ENCODE peak calls at places on chromosomes 13 and 19, in six cellular contexts. One of them, this sample, is unnamed.
A peak's percentile ranks its signal among the peaks of the same experiment; 100 is the strongest.

GRCh38 chr19:52453324-52454094 is at the start of gene ZNF578:
- DNase-seq in suprapubic skin: peak; percentile 85
- DNase-seq in tibial nerve: peak; percentile 43
- DNase-seq in BE2C: peak; percentile 95
- DNase-seq in bronchial epithelial cell: peak; percentile 65
- DNase-seq in mucosa of descending colon: peak; percentile 64
- DNase-seq in this sample: peak; percentile 33

GRCh38 chr19:50870417-50871089 is 2.7 kb upstream of the KLK2 start:
- DNase-seq in mucosa of descending colon: no peak
- DNase-seq in BE2C: no peak
- DNase-seq in suprapubic skin: no peak
- DNase-seq in bronchial epithelial cell: no peak
- DNase-seq in tibial nerve: no peak
- DNase-seq in this sample: no peak

GRCh38 chr19:47124937-47125668 is 5.5 kb upstream of the SAE1 start:
- DNase-seq in BE2C: peak; percentile 34
- DNase-seq in mucosa of descending colon: no peak
- DNase-seq in bronchial epithelial cell: peak; percentile 73
- DNase-seq in tibial nerve: no peak
- DNase-seq in suprapubic skin: no peak
- DNase-seq in this sample: no peak

GRCh38 chr13:60398949-60399589 is 2.0 kb downstream of the TDRD3 start:
- DNase-seq in tibial nerve: no peak
- DNase-seq in BE2C: no peak
- DNase-seq in bronchial epithelial cell: peak; percentile 19
- DNase-seq in suprapubic skin: no peak
- DNase-seq in mucosa of descending colon: peak; percentile 51
- DNase-seq in this sample: no peak

GRCh38 chr13:32136061-32136460 is 104.5 kb downstream of the FRY start:
- DNase-seq in tibial nerve: no peak
- DNase-seq in BE2C: no peak
- DNase-seq in mucosa of descending colon: no peak
- DNase-seq in bronchial epithelial cell: no peak
- DNase-seq in suprapubic skin: no peak
- DNase-seq in this sample: no peak

GRCh38 chr13:100339411-100339935 is 249.1 kb downstream of the GGACT start:
- DNase-seq in BE2C: no peak
- DNase-seq in suprapubic skin: no peak
- DNase-seq in mucosa of descending colon: no peak
- DNase-seq in bronchial epithelial cell: no peak
- DNase-seq in tibial nerve: no peak
- DNase-seq in this sample: no peak

GRCh38 chr19:15534957-15535864 is 26.9 kb downstream of the CYP4F22 start:
- DNase-seq in tibial nerve: no peak
- DNase-seq in bronchial epithelial cell: peak; percentile 5
- DNase-seq in mucosa of descending colon: no peak
- DNase-seq in BE2C: no peak
- DNase-seq in suprapubic skin: no peak
- DNase-seq in this sample: no peak

GRCh38 chr13:50222569-50223332 is 207.5 kb downstream of the KCNRG start:
- DNase-seq in suprapubic skin: no peak
- DNase-seq in BE2C: no peak
- DNase-seq in tibial nerve: peak; percentile 62
- DNase-seq in bronchial epithelial cell: peak; percentile 82
- DNase-seq in mucosa of descending colon: peak; percentile 52
- DNase-seq in this sample: peak; percentile 31

GRCh38 chr13:98321356-98321755 is 144.3 kb upstream of the RNF113B start:
- DNase-seq in suprapubic skin: no peak
- DNase-seq in tibial nerve: no peak
- DNase-seq in mucosa of descending colon: no peak
- DNase-seq in bronchial epithelial cell: no peak
- DNase-seq in BE2C: no peak
- DNase-seq in this sample: no peak

GRCh38 chr13:113584870-113585671 is 518 bp downstream of the TFDP1 start:
- DNase-seq in tibial nerve: no peak
- DNase-seq in bronchial epithelial cell: no peak
- DNase-seq in suprapubic skin: peak; percentile 75
- DNase-seq in mucosa of descending colon: peak; percentile 20
- DNase-seq in BE2C: peak; percentile 44
- DNase-seq in this sample: no peak

GRCh38 chr19:2361259-2362038 is 1.4 kb downstream of the TMPRSS9 start:
- DNase-seq in BE2C: no peak
- DNase-seq in tibial nerve: no peak
- DNase-seq in suprapubic skin: no peak
- DNase-seq in bronchial epithelial cell: no peak
- DNase-seq in mucosa of descending colon: no peak
- DNase-seq in this sample: no peak

GRCh38 chr13:87128006-87128405 is 543.2 kb upstream of the SLITRK5 start:
- DNase-seq in bronchial epithelial cell: peak; percentile 13
- DNase-seq in BE2C: no peak
- DNase-seq in mucosa of descending colon: no peak
- DNase-seq in suprapubic skin: no peak
- DNase-seq in tibial nerve: no peak
- DNase-seq in this sample: no peak

GRCh38 chr19:28633223-28634030 is 579.5 kb downstream of the UQCRFS1 start:
- DNase-seq in bronchial epithelial cell: peak; percentile 3
- DNase-seq in tibial nerve: no peak
- DNase-seq in mucosa of descending colon: peak; percentile 54
- DNase-seq in BE2C: peak; percentile 21
- DNase-seq in suprapubic skin: no peak
- DNase-seq in this sample: no peak

GRCh38 chr13:49643003-49643651 is 14.8 kb downstream of the ARL11 start:
- DNase-seq in bronchial epithelial cell: no peak
- DNase-seq in BE2C: peak; percentile 45
- DNase-seq in mucosa of descending colon: peak; percentile 15
- DNase-seq in tibial nerve: no peak
- DNase-seq in suprapubic skin: no peak
- DNase-seq in this sample: no peak

GRCh38 chr13:25192489-25192888 is 20.4 kb upstream of the AMER2 start:
- DNase-seq in tibial nerve: no peak
- DNase-seq in suprapubic skin: peak; percentile 60
- DNase-seq in bronchial epithelial cell: no peak
- DNase-seq in BE2C: no peak
- DNase-seq in mucosa of descending colon: no peak
- DNase-seq in this sample: no peak

GRCh38 chr19:38599722-38600121 is 18.0 kb downstream of the MAP4K1 start:
- DNase-seq in mucosa of descending colon: no peak
- DNase-seq in tibial nerve: no peak
- DNase-seq in suprapubic skin: no peak
- DNase-seq in BE2C: no peak
- DNase-seq in bronchial epithelial cell: no peak
- DNase-seq in this sample: no peak

GRCh38 chr19:3184847-3185481 is 766 bp upstream of the NCLN start:
- DNase-seq in tibial nerve: peak; percentile 51
- DNase-seq in bronchial epithelial cell: no peak
- DNase-seq in mucosa of descending colon: peak; percentile 86
- DNase-seq in BE2C: peak; percentile 79
- DNase-seq in suprapubic skin: no peak
- DNase-seq in this sample: peak; percentile 31

GRCh38 chr13:113021811-113022210 is 52.8 kb downstream of the MCF2L start:
- DNase-seq in bronchial epithelial cell: no peak
- DNase-seq in mucosa of descending colon: no peak
- DNase-seq in suprapubic skin: no peak
- DNase-seq in tibial nerve: no peak
- DNase-seq in BE2C: no peak
- DNase-seq in this sample: no peak

GRCh38 chr19:4373601-4374441 is 26.5 kb downstream of the SH3GL1 start:
- DNase-seq in tibial nerve: no peak
- DNase-seq in mucosa of descending colon: no peak
- DNase-seq in suprapubic skin: peak; percentile 89
- DNase-seq in bronchial epithelial cell: no peak
- DNase-seq in BE2C: peak; percentile 81
- DNase-seq in this sample: no peak

GRCh38 chr19:46915386-46915785 is 54.6 kb downstream of the ARHGAP35 start:
- DNase-seq in bronchial epithelial cell: no peak
- DNase-seq in suprapubic skin: no peak
- DNase-seq in tibial nerve: no peak
- DNase-seq in BE2C: no peak
- DNase-seq in mucosa of descending colon: no peak
- DNase-seq in this sample: no peak

GRCh38 chr19:49560358-49560900 is 19.9 kb downstream of the NOSIP start:
- DNase-seq in BE2C: no peak
- DNase-seq in suprapubic skin: no peak
- DNase-seq in tibial nerve: no peak
- DNase-seq in mucosa of descending colon: peak; percentile 69
- DNase-seq in bronchial epithelial cell: no peak
- DNase-seq in this sample: no peak

GRCh38 chr13:109154146-109154545 is 524.7 kb downstream of the MYO16 start:
- DNase-seq in tibial nerve: no peak
- DNase-seq in mucosa of descending colon: no peak
- DNase-seq in suprapubic skin: no peak
- DNase-seq in BE2C: peak; percentile 19
- DNase-seq in bronchial epithelial cell: peak; percentile 39
- DNase-seq in this sample: no peak

GRCh38 chr19:5035105-5035761 is 66.3 kb downstream of the KDM4B start:
- DNase-seq in bronchial epithelial cell: no peak
- DNase-seq in suprapubic skin: no peak
- DNase-seq in tibial nerve: no peak
- DNase-seq in BE2C: no peak
- DNase-seq in mucosa of descending colon: no peak
- DNase-seq in this sample: no peak

GRCh38 chr13:97139704-97140103 is 82.4 kb upstream of the MBNL2 start:
- DNase-seq in suprapubic skin: no peak
- DNase-seq in bronchial epithelial cell: no peak
- DNase-seq in mucosa of descending colon: no peak
- DNase-seq in BE2C: no peak
- DNase-seq in tibial nerve: no peak
- DNase-seq in this sample: no peak

GRCh38 chr13:97145057-97145456 is 77.1 kb upstream of the MBNL2 start:
- DNase-seq in tibial nerve: no peak
- DNase-seq in bronchial epithelial cell: no peak
- DNase-seq in BE2C: no peak
- DNase-seq in suprapubic skin: no peak
- DNase-seq in mucosa of descending colon: no peak
- DNase-seq in this sample: no peak

GRCh38 chr13:97140611-97141010 is 81.5 kb upstream of the MBNL2 start:
- DNase-seq in mucosa of descending colon: no peak
- DNase-seq in BE2C: no peak
- DNase-seq in bronchial epithelial cell: no peak
- DNase-seq in tibial nerve: no peak
- DNase-seq in suprapubic skin: no peak
- DNase-seq in this sample: no peak

GRCh38 chr13:97141564-97142005 is 80.5 kb upstream of the MBNL2 start:
- DNase-seq in BE2C: peak; percentile 59
- DNase-seq in tibial nerve: no peak
- DNase-seq in suprapubic skin: no peak
- DNase-seq in bronchial epithelial cell: peak; percentile 95
- DNase-seq in mucosa of descending colon: peak; percentile 90
- DNase-seq in this sample: no peak

GRCh38 chr13:97142452-97142851 is 79.7 kb upstream of the MBNL2 start:
- DNase-seq in BE2C: no peak
- DNase-seq in suprapubic skin: no peak
- DNase-seq in tibial nerve: no peak
- DNase-seq in bronchial epithelial cell: no peak
- DNase-seq in mucosa of descending colon: peak; percentile 82
- DNase-seq in this sample: no peak
- H3K4me3 ChIP-seq in BE2C: no peak overlapping the region
- H3K4me3 ChIP-seq in suprapubic skin: peak overlapping the region; percentile 37
- H3K4me3 ChIP-seq in tibial nerve: no peak overlapping the region
- H3K4me3 ChIP-seq in bronchial epithelial cell: no peak overlapping the region
- H3K4me3 ChIP-seq in mucosa of descending colon: peak overlapping the region; percentile 7
- H3K4me3 ChIP-seq in this sample: no peak overlapping the region

GRCh38 chr13:68124437-68125086 is 894.4 kb upstream of the PCDH9 start:
- DNase-seq in bronchial epithelial cell: peak; percentile 49
- DNase-seq in tibial nerve: no peak
- DNase-seq in BE2C: no peak
- DNase-seq in mucosa of descending colon: no peak
- DNase-seq in suprapubic skin: no peak
- DNase-seq in this sample: no peak

GRCh38 chr13:68125087-68125480 is 894.9 kb upstream of the PCDH9 start:
- DNase-seq in tibial nerve: no peak
- DNase-seq in BE2C: no peak
- DNase-seq in mucosa of descending colon: no peak
- DNase-seq in suprapubic skin: no peak
- DNase-seq in bronchial epithelial cell: peak; percentile 69
- DNase-seq in this sample: no peak

GRCh38 chr13:68128297-68128915 is 898.3 kb upstream of the PCDH9 start:
- DNase-seq in suprapubic skin: no peak
- DNase-seq in BE2C: no peak
- DNase-seq in bronchial epithelial cell: no peak
- DNase-seq in tibial nerve: no peak
- DNase-seq in mucosa of descending colon: no peak
- DNase-seq in this sample: no peak
- TF ChIP-seq CTCF in suprapubic skin: no peak
- TF ChIP-seq CTCF in BE2C: no peak
- TF ChIP-seq CTCF in bronchial epithelial cell: no peak
- TF ChIP-seq CTCF in tibial nerve: no peak
- TF ChIP-seq CTCF in mucosa of descending colon: no peak
- TF ChIP-seq CTCF in this sample: no peak

DNA sequence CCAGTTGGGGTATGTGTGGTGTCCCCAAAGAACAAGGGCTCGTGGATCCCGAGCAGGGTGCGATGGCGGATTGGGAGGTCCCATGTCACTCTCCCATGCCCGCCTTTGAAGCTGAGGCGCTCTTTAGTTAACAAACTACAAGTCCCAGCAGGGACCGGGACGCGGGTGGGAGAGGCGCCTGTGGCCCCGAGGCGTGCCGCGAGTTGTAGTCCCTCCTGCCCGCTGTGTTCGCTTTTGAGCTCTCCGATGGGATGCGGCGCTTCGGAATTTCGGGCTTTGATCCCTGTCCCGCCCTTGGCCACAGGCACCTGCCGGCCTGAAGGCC is 10.9 kb downstream of the CYTH2 start:
- DNase-seq in BE2C: no peak
- DNase-seq in mucosa of descending colon: peak; percentile 52
- DNase-seq in tibial nerve: peak; percentile 38
- DNase-seq in bronchial epithelial cell: no peak
- DNase-seq in suprapubic skin: no peak
- DNase-seq in this sample: no peak
- H3K4me3 ChIP-seq in BE2C: no peak overlapping the region
- H3K4me3 ChIP-seq in mucosa of descending colon: no peak overlapping the region
- H3K4me3 ChIP-seq in tibial nerve: peak overlapping the region; percentile 51
- H3K4me3 ChIP-seq in bronchial epithelial cell: peak overlapping the region; percentile 34
- H3K4me3 ChIP-seq in suprapubic skin: peak overlapping the region; percentile 58
- H3K4me3 ChIP-seq in this sample: peak overlapping the region; percentile 89

DNA sequence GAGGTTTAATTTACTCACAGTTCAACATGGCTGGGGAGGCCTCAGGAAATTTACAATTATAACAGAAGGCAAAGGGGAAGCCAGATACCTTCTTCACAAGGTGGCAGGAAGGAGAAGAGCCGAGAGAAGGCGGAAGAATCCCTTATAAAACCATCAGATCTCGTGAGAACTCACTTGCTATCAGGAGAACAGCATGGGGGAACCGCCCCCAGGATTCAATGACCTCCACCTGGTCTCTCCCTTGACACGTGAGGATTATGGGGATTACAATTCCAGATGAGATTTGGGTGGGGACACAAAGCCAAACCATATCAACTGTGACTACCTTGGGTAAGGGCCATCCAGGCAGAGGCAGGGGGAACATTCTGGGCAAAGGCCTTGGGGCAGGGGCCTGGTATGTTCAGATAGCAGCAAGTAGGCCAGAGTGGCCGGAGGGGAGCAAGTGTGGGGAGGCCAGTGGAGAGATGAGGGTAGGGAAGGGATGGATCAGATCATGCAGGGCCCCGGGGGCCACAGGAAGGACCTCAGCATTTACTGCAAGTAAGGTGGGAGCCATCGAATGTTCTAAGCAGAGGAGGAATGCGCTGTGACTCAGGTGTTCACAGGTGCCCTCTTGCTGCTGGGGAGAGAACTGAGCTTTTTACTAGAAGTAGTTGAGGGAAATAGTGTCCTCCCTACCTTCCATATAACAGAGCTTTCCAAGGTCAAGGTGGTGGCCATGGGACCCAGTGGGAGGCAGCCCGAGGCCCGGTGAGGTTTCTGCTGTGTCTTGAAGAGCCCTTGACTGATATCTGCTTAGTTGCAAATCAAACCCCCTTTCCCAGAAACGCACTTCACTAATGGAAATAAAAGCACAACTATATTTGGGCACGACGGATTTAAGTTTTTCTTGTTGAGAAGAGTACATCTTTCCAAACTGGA is 18.0 kb downstream of the RAB3D start:
- DNase-seq in suprapubic skin: no peak
- DNase-seq in mucosa of descending colon: no peak
- DNase-seq in BE2C: no peak
- DNase-seq in bronchial epithelial cell: no peak
- DNase-seq in tibial nerve: no peak
- DNase-seq in this sample: no peak
- TF ChIP-seq CTCF in suprapubic skin: no peak
- TF ChIP-seq CTCF in mucosa of descending colon: no peak
- TF ChIP-seq CTCF in BE2C: no peak
- TF ChIP-seq CTCF in bronchial epithelial cell: peak; percentile 44
- TF ChIP-seq CTCF in tibial nerve: no peak
- TF ChIP-seq CTCF in this sample: no peak

This sample was measured in thoracic aorta.